ENCODE peak calls at places on chromosomes 16 and 17, in nine cellular contexts. A, X, R, E, P, V, Q, S and G are unnamed samples.

GRCh38 chr16:84207266-84207665 is 16.3 kb downstream of the ADAD2 start:
- DNase-seq in Q (no peak), R (no peak), V (no peak), S (no peak), A (no peak), E (no peak), X (no peak), P (no peak), G (no peak)

GRCh38 chr16:29876578-29877249 is 13.7 kb upstream of the CDIPT start:
- DNase-seq in S (peak), A (no peak), Q (no peak), R (no peak), E (no peak), P (peak), X (no peak), V (no peak), G (peak)

GRCh38 chr17:46192484-46193245 is 564 bp downstream of the KANSL1 start:
- DNase-seq in P (peak), V (peak), Q (peak), A (peak), S (peak), E (peak), R (peak), X (peak), G (peak)

GRCh38 chr17:12918132-12918531 is 99.7 kb downstream of the ELAC2 start:
- DNase-seq in Q (no peak), P (no peak), E (no peak), R (no peak), X (peak), V (no peak), A (no peak), S (no peak), G (no peak)

GRCh38 chr16:13307861-13308260 is 406.5 kb downstream of the SHISA9 start:
- DNase-seq in R (no peak), S (no peak), V (no peak), Q (no peak), X (peak), A (no peak), E (no peak), P (no peak), G (no peak)

GRCh38 chr16:82633964-82634600 is 7.3 kb downstream of the CDH13 start:
- DNase-seq in V (peak), X (peak), Q (no peak), R (no peak), E (peak), S (no peak), P (no peak), A (no peak), G (no peak)

GRCh38 chr17:45149037-45149668 is 878 bp downstream of the HEXIM1 start:
- DNase-seq in V (peak), Q (peak), P (peak), R (peak), E (peak), S (peak), X (peak), A (peak), G (peak)

GRCh38 chr17:63425478-63425877 is 20.6 kb downstream of the CYB561 start:
- DNase-seq in X (peak), P (peak), A (peak), S (peak), Q (peak), V (peak), R (peak), E (peak), G (peak)

GRCh38 chr16:4623593-4623992 is 1.0 kb upstream of the MGRN1 start:
- DNase-seq in R (no peak), V (no peak), X (no peak), E (no peak), A (no peak), Q (no peak), P (no peak), S (no peak), G (no peak)

GRCh38 chr17:74077231-74077630 is 126.2 kb upstream of the RPL38 start:
- DNase-seq in R (no peak), X (no peak), E (no peak), P (no peak), A (no peak), Q (no peak), S (no peak), V (no peak), G (no peak)

GRCh38 chr17:27519550-27519949 is 63.3 kb downstream of the KSR1 start:
- DNase-seq in A (no peak), E (no peak), S (no peak), V (no peak), Q (no peak), R (no peak), P (no peak), X (no peak), G (no peak)

GRCh38 chr17:8133398-8133797 is 9.5 kb upstream of the HES7 start:
- DNase-seq in P (no peak), X (no peak), A (no peak), V (no peak), E (no peak), Q (no peak), S (no peak), R (no peak), G (peak)